ENCODE peak calls at places on chromosome 10, in four cellular contexts. One of them, this sample, is unnamed.

GRCh38 chr10:71234970-71235681 is 22.8 kb downstream of the UNC5B start:
- DNase-seq in PC-9: no peak
- DNase-seq in left lung: peak; percentile 79
- DNase-seq in ovary: peak; percentile 39
- DNase-seq in this sample: peak; percentile 88

GRCh38 chr10:24528960-24529359 is 194.7 kb downstream of the ARHGAP21 start:
- DNase-seq in PC-9: no peak
- DNase-seq in left lung: no peak
- DNase-seq in ovary: no peak
- DNase-seq in this sample: no peak

GRCh38 chr10:91219371-91220193 is 881 bp upstream of the PCGF5 start:
- DNase-seq in PC-9: no peak
- DNase-seq in left lung: no peak
- DNase-seq in ovary: no peak
- DNase-seq in this sample: no peak

GRCh38 chr10:82887488-82887887 is 1012.5 kb downstream of the NRG3 start:
- DNase-seq in PC-9: no peak
- DNase-seq in left lung: no peak
- DNase-seq in ovary: no peak
- DNase-seq in this sample: no peak

GRCh38 chr10:14532473-14533251 is 201.9 kb upstream of the FRMD4A start:
- DNase-seq in PC-9: peak; percentile 35
- DNase-seq in left lung: no peak
- DNase-seq in ovary: no peak
- DNase-seq in this sample: no peak

GRCh38 chr10:788796-789748 is 99.6 kb upstream of the DIP2C start:
- DNase-seq in PC-9: peak; percentile 55
- DNase-seq in left lung: peak; percentile 66
- DNase-seq in ovary: peak; percentile 71
- DNase-seq in this sample: peak; percentile 75

GRCh38 chr10:72245949-72246525 is 27.7 kb upstream of the DDIT4 start:
- DNase-seq in PC-9: no peak
- DNase-seq in left lung: no peak
- DNase-seq in ovary: no peak
- DNase-seq in this sample: no peak

GRCh38 chr10:91034494-91035157 is 113.7 kb upstream of the ANKRD1 start:
- DNase-seq in PC-9: no peak
- DNase-seq in left lung: peak; percentile 63
- DNase-seq in ovary: peak; percentile 72
- DNase-seq in this sample: peak; percentile 93

GRCh38 chr10:90805211-90805610 is 52.6 kb downstream of the HTR7 start:
- DNase-seq in PC-9: no peak
- DNase-seq in left lung: no peak
- DNase-seq in ovary: no peak
- DNase-seq in this sample: no peak

GRCh38 chr10:125689955-125690569 is 7.1 kb upstream of the TEX36 start:
- DNase-seq in PC-9: no peak
- DNase-seq in left lung: no peak
- DNase-seq in ovary: no peak
- DNase-seq in this sample: no peak

GRCh38 chr10:26503911-26504310 is 65.8 kb downstream of the APBB1IP start:
- DNase-seq in PC-9: no peak
- DNase-seq in left lung: no peak
- DNase-seq in ovary: no peak
- DNase-seq in this sample: no peak

GRCh38 chr10:130999376-131000202 is 311.9 kb downstream of the TCERG1L start:
- DNase-seq in PC-9: no peak
- DNase-seq in left lung: no peak
- DNase-seq in ovary: no peak
- DNase-seq in this sample: no peak

GRCh38 chr10:33179056-33179455 is 155.4 kb downstream of the NRP1 start:
- DNase-seq in PC-9: no peak
- DNase-seq in left lung: no peak
- DNase-seq in ovary: no peak
- DNase-seq in this sample: no peak

GRCh38 chr10:129962092-129962494 is 2.0 kb downstream of the EBF3 start:
- DNase-seq in PC-9: no peak
- DNase-seq in left lung: no peak
- DNase-seq in ovary: no peak
- DNase-seq in this sample: no peak

GRCh38 chr10:69801094-69801433 is 642 bp upstream of the COL13A1 start:
- DNase-seq in PC-9: peak; percentile 67
- DNase-seq in left lung: peak; percentile 38
- DNase-seq in ovary: peak; percentile 20
- DNase-seq in this sample: peak; percentile 74

GRCh38 chr10:129157185-129157584 is 309.9 kb upstream of the MGMT start:
- DNase-seq in PC-9: no peak
- DNase-seq in left lung: no peak
- DNase-seq in ovary: no peak
- DNase-seq in this sample: no peak

GRCh38 chr10:71600856-71601255 is 118.7 kb downstream of the C10orf105 start:
- DNase-seq in PC-9: no peak
- DNase-seq in left lung: no peak
- DNase-seq in ovary: peak; percentile 58
- DNase-seq in this sample: no peak

GRCh38 chr10:133378251-133379096 is 588 bp upstream of the PAOX start:
- DNase-seq in PC-9: peak; percentile 37
- DNase-seq in left lung: peak; percentile 83
- DNase-seq in ovary: peak; percentile 68
- DNase-seq in this sample: peak; percentile 90

GRCh38 chr10:52450743-52451142 is 136.7 kb downstream of the DKK1 start:
- DNase-seq in PC-9: no peak
- DNase-seq in left lung: no peak
- DNase-seq in ovary: no peak
- DNase-seq in this sample: no peak

GRCh38 chr10:36559990-36560389 is 565.4 kb upstream of the ANKRD30A start:
- DNase-seq in PC-9: no peak
- DNase-seq in left lung: no peak
- DNase-seq in ovary: no peak
- DNase-seq in this sample: no peak

GRCh38 chr10:23031318-23031717 is 64.1 kb upstream of the MSRB2 start:
- DNase-seq in PC-9: no peak
- DNase-seq in left lung: no peak
- DNase-seq in ovary: no peak
- DNase-seq in this sample: no peak

GRCh38 chr10:4763960-4764428 is 62.0 kb upstream of the AKR1E2 start:
- DNase-seq in PC-9: no peak
- DNase-seq in left lung: no peak
- DNase-seq in ovary: no peak
- DNase-seq in this sample: no peak

GRCh38 chr10:72334832-72335393 is 19.8 kb downstream of the DNAJB12 start:
- DNase-seq in PC-9: peak; percentile 88
- DNase-seq in left lung: peak; percentile 87
- DNase-seq in ovary: peak; percentile 98
- DNase-seq in this sample: peak; percentile 91

GRCh38 chr10:102186128-102186527 is 33.9 kb downstream of the NOLC1 start:
- DNase-seq in PC-9: no peak
- DNase-seq in left lung: no peak
- DNase-seq in ovary: no peak
- DNase-seq in this sample: no peak

GRCh38 chr10:22693371-22693784 is 21.0 kb downstream of the PIP4K2A start:
- DNase-seq in PC-9: no peak
- DNase-seq in left lung: no peak
- DNase-seq in ovary: no peak
- DNase-seq in this sample: no peak

GRCh38 chr10:132383751-132384181 is 13.2 kb upstream of the PWWP2B start:
- DNase-seq in PC-9: no peak
- DNase-seq in left lung: no peak
- DNase-seq in ovary: no peak
- DNase-seq in this sample: peak; percentile 70

GRCh38 chr10:48199580-48200377 is 74.7 kb downstream of the FRMPD2 start:
- DNase-seq in PC-9: no peak
- DNase-seq in left lung: no peak
- DNase-seq in ovary: no peak
- DNase-seq in this sample: no peak

GRCh38 chr10:73774637-73775036 is 7.2 kb upstream of the CHCHD1 start:
- DNase-seq in PC-9: no peak
- DNase-seq in left lung: no peak
- DNase-seq in ovary: no peak
- DNase-seq in this sample: no peak

GRCh38 chr10:10992961-10993714 is 24.5 kb upstream of the CELF2 start:
- DNase-seq in PC-9: no peak
- DNase-seq in left lung: no peak
- DNase-seq in ovary: no peak
- DNase-seq in this sample: no peak

GRCh38 chr10:26436848-26437247 is 1.3 kb upstream of the APBB1IP start:
- DNase-seq in PC-9: no peak
- DNase-seq in left lung: no peak
- DNase-seq in ovary: no peak
- DNase-seq in this sample: no peak

GRCh38 chr10:27157150-27157549 is 2.0 kb downstream of the MASTL start:
- DNase-seq in PC-9: no peak
- DNase-seq in left lung: no peak
- DNase-seq in ovary: no peak
- DNase-seq in this sample: no peak

GRCh38 chr10:107340345-107340744 is 175.8 kb upstream of the SORCS1 start:
- DNase-seq in PC-9: no peak
- DNase-seq in left lung: no peak
- DNase-seq in ovary: no peak
- DNase-seq in this sample: no peak

GRCh38 chr10:109880886-109881467 is 42.3 kb downstream of the XPNPEP1 start:
- DNase-seq in PC-9: no peak
- DNase-seq in left lung: no peak
- DNase-seq in ovary: no peak
- DNase-seq in this sample: no peak

GRCh38 chr10:109883859-109884771 is 39.2 kb downstream of the XPNPEP1 start:
- DNase-seq in PC-9: peak; percentile 63
- DNase-seq in left lung: peak; percentile 67
- DNase-seq in ovary: peak; percentile 86
- DNase-seq in this sample: peak; percentile 82

GRCh38 chr10:109886037-109886787 is 37.1 kb downstream of the XPNPEP1 start:
- DNase-seq in PC-9: no peak
- DNase-seq in left lung: no peak
- DNase-seq in ovary: no peak
- DNase-seq in this sample: no peak

GRCh38 chr10:109881481-109881880 is 41.8 kb downstream of the XPNPEP1 start:
- DNase-seq in PC-9: no peak
- DNase-seq in left lung: no peak
- DNase-seq in ovary: no peak
- DNase-seq in this sample: no peak

GRCh38 chr10:109882251-109883057 is 40.9 kb downstream of the XPNPEP1 start:
- DNase-seq in PC-9: no peak
- DNase-seq in left lung: no peak
- DNase-seq in ovary: no peak
- DNase-seq in this sample: no peak
- H3K36me3 ChIP-seq in PC-9: no peaks in the 10 kb centered on the region
- H3K36me3 ChIP-seq in left lung: peaks cover 95% of the 10 kb centered on the region
- H3K36me3 ChIP-seq in ovary: no peaks in the 10 kb centered on the region
- H3K36me3 ChIP-seq in this sample: peaks cover 9% of the 10 kb centered on the region

DNA sequence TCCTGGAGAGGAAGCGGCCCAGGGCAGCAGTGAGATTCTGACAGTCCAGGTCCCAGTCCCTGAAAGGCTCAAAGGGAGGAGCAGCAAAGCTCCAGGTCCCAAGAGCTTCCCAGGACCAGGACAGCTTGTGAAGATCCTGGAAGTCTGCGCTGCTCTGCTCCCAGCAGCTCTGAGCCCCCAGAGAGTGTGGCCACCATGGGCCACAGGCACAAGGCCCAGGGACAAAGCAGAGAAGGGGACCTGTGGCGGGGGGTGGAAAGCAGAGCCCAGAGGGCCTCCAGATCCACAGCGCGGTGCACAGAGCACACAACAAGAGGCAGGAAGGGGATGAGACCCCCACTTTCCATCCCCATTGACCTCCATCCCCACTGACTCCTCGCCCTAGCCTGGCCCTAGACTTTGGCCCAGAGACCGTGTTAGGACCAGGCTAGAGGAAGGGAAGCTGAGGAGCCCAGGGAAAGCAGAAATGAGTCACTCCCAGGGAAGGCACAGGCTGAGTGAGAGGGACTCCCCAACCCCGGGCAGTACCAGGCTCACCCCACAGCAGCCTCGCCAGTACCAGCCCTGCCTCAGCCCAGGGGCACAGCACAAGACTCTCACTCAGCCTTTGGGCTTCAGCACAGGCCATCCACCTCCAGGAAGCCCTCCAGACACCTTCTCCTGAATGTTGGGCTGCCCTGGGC is 75.5 kb downstream of the GRID1 start:
- DNase-seq in PC-9: no peak
- DNase-seq in left lung: no peak
- DNase-seq in ovary: no peak
- DNase-seq in this sample: no peak
- H3K27ac ChIP-seq in PC-9: no peak overlapping the region
- H3K27ac ChIP-seq in left lung: no peak overlapping the region
- H3K27ac ChIP-seq in ovary: no peak overlapping the region
- H3K27ac ChIP-seq in this sample: no peak overlapping the region

DNA sequence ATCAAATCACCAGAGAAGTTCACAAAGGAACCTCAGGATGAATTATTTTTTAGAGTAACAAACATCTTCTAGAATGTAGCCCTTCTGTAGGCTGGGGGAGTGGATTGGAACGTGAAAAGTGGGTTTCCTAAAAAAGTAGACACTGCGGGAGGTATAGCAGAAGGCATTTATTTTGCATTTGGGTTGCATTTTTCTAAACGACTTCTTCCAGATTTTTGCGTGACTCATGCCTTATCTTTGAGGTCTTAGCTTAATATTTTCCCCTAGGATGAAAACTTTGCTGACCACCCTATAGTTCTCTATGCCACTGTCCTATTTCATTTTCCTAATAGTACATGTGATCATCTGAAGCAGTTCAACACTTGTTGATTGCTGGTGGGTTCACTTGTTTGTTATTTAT is 112.7 kb upstream of the JCAD start:
- DNase-seq in PC-9: no peak
- DNase-seq in left lung: no peak
- DNase-seq in ovary: no peak
- DNase-seq in this sample: no peak
- H3K36me3 ChIP-seq in PC-9: no peaks in the 10 kb centered on the region
- H3K36me3 ChIP-seq in left lung: no peaks in the 10 kb centered on the region
- H3K36me3 ChIP-seq in ovary: no peaks in the 10 kb centered on the region
- H3K36me3 ChIP-seq in this sample: no peaks in the 10 kb centered on the region

GRCh38 chr10:117697402-117697801 is 154.9 kb downstream of the EMX2 start:
- DNase-seq in PC-9: no peak
- DNase-seq in left lung: no peak
- DNase-seq in ovary: no peak
- DNase-seq in this sample: no peak

GRCh38 chr10:117699436-117700075 is 157.0 kb downstream of the EMX2 start:
- DNase-seq in PC-9: no peak
- DNase-seq in left lung: no peak
- DNase-seq in ovary: no peak
- DNase-seq in this sample: no peak

GRCh38 chr10:117698809-117699208 is 156.3 kb downstream of the EMX2 start:
- DNase-seq in PC-9: no peak
- DNase-seq in left lung: no peak
- DNase-seq in ovary: no peak
- DNase-seq in this sample: no peak

GRCh38 chr10:117689566-117689965 is 147.0 kb downstream of the EMX2 start:
- DNase-seq in PC-9: no peak
- DNase-seq in left lung: no peak
- DNase-seq in ovary: no peak
- DNase-seq in this sample: no peak

DNA sequence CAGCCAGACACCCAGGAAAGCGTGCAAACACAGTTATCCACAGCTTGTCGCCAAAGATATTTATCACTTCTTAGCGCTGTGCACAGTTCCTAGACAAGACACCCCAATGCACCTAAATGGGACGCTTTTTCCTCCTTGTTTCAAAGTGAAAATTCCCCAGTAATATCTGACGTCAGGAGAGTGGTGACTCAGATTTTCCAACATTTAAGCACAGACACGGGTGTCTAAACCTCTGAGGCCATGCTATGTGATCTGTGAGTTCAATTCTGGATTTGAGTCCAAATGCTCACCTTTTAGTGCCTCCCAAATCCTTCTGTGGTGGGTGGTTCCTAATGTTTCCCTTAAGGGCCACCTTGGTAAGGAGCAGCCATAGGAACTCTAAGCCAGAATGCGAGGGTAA is 151.7 kb downstream of the EMX2 start:
- DNase-seq in PC-9: no peak
- DNase-seq in left lung: no peak
- DNase-seq in ovary: no peak
- DNase-seq in this sample: no peak
- H3K27ac ChIP-seq in PC-9: no peak overlapping the region
- H3K27ac ChIP-seq in left lung: no peak overlapping the region
- H3K27ac ChIP-seq in ovary: no peak overlapping the region
- H3K27ac ChIP-seq in this sample: no peak overlapping the region